ENCODE peak calls at places on chromosome 6, in five cellular contexts. W is transverse colon, X is gastrocnemius medialis, C is uterus, P is body of pancreas. J is an unnamed sample.

GRCh38 chr6:37699138-37699766 is 1.6 kb upstream of the MDGA1 start:
- DNase-seq in W (peak), X (no peak), C (peak), P (peak), J (no peak)

GRCh38 chr6:133983099-133983939 is 30.3 kb downstream of the TBPL1 start:
- DNase-seq in W (no peak), X (no peak), C (no peak), P (peak), J (no peak)

GRCh38 chr6:21073318-21073839 is 520.2 kb upstream of the SOX4 start:
- DNase-seq in W (no peak), X (no peak), C (no peak), P (no peak), J (no peak)

GRCh38 chr6:33933101-33933500 is 129.3 kb upstream of the MLN start:
- DNase-seq in W (no peak), X (no peak), C (no peak), P (no peak), J (no peak)

GRCh38 chr6:32460528-32460927 is 20.8 kb downstream of the HLA-DRA start:
- DNase-seq in W (no peak), X (no peak), C (no peak), P (no peak), J (no peak)

GRCh38 chr6:145112711-145113148 is 622.6 kb downstream of the EPM2A start:
- DNase-seq in W (no peak), X (no peak), C (no peak), P (no peak), J (no peak)

GRCh38 chr6:122790740-122791679 is 2.0 kb downstream of the SMPDL3A start:
- DNase-seq in W (no peak), X (no peak), C (no peak), P (peak), J (no peak)

GRCh38 chr6:128599036-128599435 is 78.6 kb upstream of the PTPRK start:
- DNase-seq in W (no peak), X (no peak), C (no peak), P (no peak), J (no peak)

GRCh38 chr6:153170511-153170910 is 39.4 kb upstream of the RGS17 start:
- DNase-seq in W (no peak), X (no peak), C (no peak), P (no peak), J (peak)

GRCh38 chr6:142856857-142857608 is 87.9 kb downstream of the HIVEP2 start:
- DNase-seq in W (peak), X (no peak), C (no peak), P (no peak), J (no peak)

GRCh38 chr6:131427441-131428051 is 145.5 kb upstream of the ARG1 start:
- DNase-seq in W (no peak), X (no peak), C (no peak), P (peak), J (no peak)

GRCh38 chr6:10210052-10210451 is 204.8 kb downstream of the TFAP2A start:
- DNase-seq in W (no peak), X (no peak), C (no peak), P (peak), J (peak)

GRCh38 chr6:37725967-37726366 is 28.3 kb upstream of the MDGA1 start:
- DNase-seq in W (no peak), X (no peak), C (no peak), P (peak), J (no peak)

GRCh38 chr6:138465007-138465645 is 34.2 kb downstream of the NHSL1 start:
- DNase-seq in W (no peak), X (no peak), C (no peak), P (no peak), J (peak)

GRCh38 chr6:1346101-1346500 is 34.2 kb downstream of the FOXQ1 start:
- DNase-seq in W (no peak), X (no peak), C (no peak), P (no peak), J (no peak)

GRCh38 chr6:40710626-40711354 is 123.6 kb upstream of the LRFN2 start:
- DNase-seq in W (no peak), X (no peak), C (no peak), P (no peak), J (no peak)

GRCh38 chr6:20997143-20997792 is 463.0 kb downstream of the CDKAL1 start:
- DNase-seq in W (no peak), X (no peak), C (no peak), P (no peak), J (no peak)

GRCh38 chr6:15249371-15250019 is 3.6 kb downstream of the JARID2 start:
- DNase-seq in W (no peak), X (no peak), C (no peak), P (no peak), J (no peak)

GRCh38 chr6:10640402-10640801 is 54.0 kb downstream of the C6orf52 start:
- DNase-seq in W (no peak), X (no peak), C (no peak), P (no peak), J (no peak)

GRCh38 chr6:63802606-63803206 is 167.1 kb downstream of the PHF3 start:
- DNase-seq in W (no peak), X (no peak), C (no peak), P (peak), J (no peak)

GRCh38 chr6:7909323-7910276 is 988 bp downstream of the TXNDC5 start:
- DNase-seq in W (peak), X (no peak), C (no peak), P (peak), J (peak)

GRCh38 chr6:12504325-12504966 is 212.1 kb upstream of the PHACTR1 start:
- DNase-seq in W (peak), X (no peak), C (no peak), P (peak), J (no peak)

GRCh38 chr6:96520039-96520850 is 1.4 kb upstream of the UFL1 start:
- DNase-seq in W (peak), X (no peak), C (no peak), P (peak), J (no peak)

GRCh38 chr6:106631356-106631755 is 2.0 kb downstream of the QRSL1 start:
- DNase-seq in W (no peak), X (no peak), C (no peak), P (peak), J (no peak)

GRCh38 chr6:158283304-158284005 is 28.8 kb upstream of the TULP4 start:
- DNase-seq in W (no peak), X (no peak), C (no peak), P (no peak), J (no peak)

GRCh38 chr6:100366419-100366818 is 98.3 kb downstream of the SIM1 start:
- DNase-seq in W (no peak), X (no peak), C (no peak), P (no peak), J (no peak)

GRCh38 chr6:15989397-15989796 is 139.5 kb upstream of the MYLIP start:
- DNase-seq in W (no peak), X (no peak), C (no peak), P (no peak), J (no peak)

GRCh38 chr6:127464161-127464880 is 5.1 kb upstream of the KIAA0408 start:
- DNase-seq in W (no peak), X (peak), C (no peak), P (no peak), J (no peak)

GRCh38 chr6:23621026-23621425 is 505.0 kb upstream of the NRSN1 start:
- DNase-seq in W (no peak), X (no peak), C (no peak), P (no peak), J (no peak)

GRCh38 chr6:52533491-52533890 is 43.4 kb downstream of the TRAM2 start:
- DNase-seq in W (no peak), X (no peak), C (no peak), P (no peak), J (no peak)

GRCh38 chr6:122075084-122075760 is 324.2 kb upstream of the HSF2 start:
- DNase-seq in W (no peak), X (no peak), C (no peak), P (no peak), J (no peak)

GRCh38 chr6:37368961-37369320 is 15.2 kb downstream of the RNF8 start:
- DNase-seq in W (no peak), X (no peak), C (no peak), P (no peak), J (no peak)

GRCh38 chr6:52155791-52156576 is 30.2 kb upstream of the IL17A start:
- DNase-seq in W (no peak), X (no peak), C (no peak), P (no peak), J (no peak)

GRCh38 chr6:38739532-38739931 is 24.4 kb downstream of the DNAH8 start:
- DNase-seq in W (no peak), X (no peak), C (no peak), P (no peak), J (no peak)

DNA sequence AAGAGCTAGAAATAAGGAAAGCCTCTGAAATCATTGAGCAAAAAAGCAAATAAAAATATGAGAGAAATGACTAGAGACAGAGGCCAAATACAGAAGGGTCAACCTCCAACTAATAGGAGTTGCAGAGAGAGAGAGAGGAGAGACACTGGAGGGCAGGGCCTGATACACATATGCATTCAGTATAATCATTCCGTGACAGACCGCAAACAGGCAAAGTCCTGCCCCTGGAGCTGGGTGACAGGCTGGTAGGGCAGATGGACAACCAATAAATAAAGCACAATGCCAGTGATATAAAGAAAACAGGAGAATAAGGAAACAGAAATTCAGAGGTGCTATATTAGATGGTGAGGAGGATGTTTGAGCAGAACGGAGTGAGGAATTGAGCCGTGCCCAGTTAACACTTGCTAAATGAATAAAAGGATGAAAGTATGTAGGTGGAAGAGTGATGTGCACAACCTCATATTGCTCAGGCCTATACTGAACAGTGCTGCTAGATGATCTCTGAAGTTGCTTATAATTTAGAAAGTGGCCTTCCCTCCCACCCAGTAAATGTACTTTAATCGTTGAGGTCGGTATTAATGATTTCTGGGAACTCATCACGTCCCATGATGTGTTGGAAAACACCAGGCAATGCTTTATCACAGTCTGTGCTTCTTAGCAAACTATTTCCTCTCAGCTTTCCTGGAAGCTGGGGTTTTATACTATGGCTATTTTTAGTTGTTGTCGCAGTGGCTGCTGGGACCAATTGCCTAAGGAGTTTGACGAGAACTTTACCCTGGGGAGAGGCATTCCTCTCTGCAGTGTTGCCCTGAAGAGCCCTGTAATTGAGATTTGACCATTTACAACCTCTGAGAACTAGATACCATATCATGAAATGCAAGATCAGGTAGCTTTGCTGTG is 37.6 kb upstream of the CLIC5 start:
- DNase-seq in W (peak), X (peak), C (peak), P (peak), J (no peak)
- TF ChIP-seq POLR2A in W (peak), X (peak), C (no peak), P (no peak), J (no peak)

GRCh38 chr6:42879372-42880239 is at the start of gene RPL7L1:
- DNase-seq in W (peak), X (peak), C (peak), P (peak), J (peak)
- TF ChIP-seq POLR2A in W (peak), X (peak), C (peak), P (peak), J (peak)

GRCh38 chr6:25992413-25993037 is 29.9 kb downstream of the TRIM38 start:
- DNase-seq in W (peak), X (peak), C (peak), P (peak), J (peak)
- TF ChIP-seq POLR2A in W (peak), X (peak), C (peak), P (peak), J (peak)

GRCh38 chr6:56955171-56956155 is 556 bp downstream of the BEND6 start:
- DNase-seq in W (peak), X (peak), C (peak), P (peak), J (peak)
- TF ChIP-seq POLR2A in W (no peak), X (no peak), C (no peak), P (no peak), J (no peak)